ENCODE peak calls at places on chromosomes 1 and 21, in six cellular contexts. X, V, I, J, K and W are unnamed samples.

GRCh38 chr1:201624741-201625646 is 86.1 kb downstream of the NAV1 start:
- DNase-seq in K (no peak), X (no peak), I (no peak), V (no peak), J (no peak), W (no peak)

GRCh38 chr1:59123081-59123675 is 173.7 kb upstream of the FGGY start:
- DNase-seq in X (no peak), J (no peak), K (no peak), V (no peak), I (no peak), W (no peak)

GRCh38 chr1:209435654-209436566 is 147.6 kb upstream of the CAMK1G start:
- DNase-seq in J (peak; percentile 32), K (peak; percentile 83), I (peak; percentile 33), V (peak; percentile 50), X (peak; percentile 61), W (peak; percentile 32)

GRCh38 chr1:243291287-243291686 is 35.4 kb downstream of the SDCCAG8 start:
- DNase-seq in X (no peak), J (no peak), K (no peak), V (no peak), I (no peak), W (no peak)

GRCh38 chr1:82445132-82445531 is 644.4 kb downstream of the ADGRL2 start:
- DNase-seq in I (no peak), K (no peak), X (no peak), J (no peak), V (no peak), W (no peak)

GRCh38 chr1:157961805-157962762 is 31.4 kb upstream of the KIRREL1 start:
- DNase-seq in X (no peak), V (no peak), J (no peak), I (no peak), K (no peak), W (no peak)

GRCh38 chr1:201476670-201477344 is 7.8 kb upstream of the PHLDA3 start:
- DNase-seq in J (no peak), V (no peak), I (no peak), X (peak; percentile 77), K (no peak), W (no peak)

GRCh38 chr1:242428403-242429190 is 95.9 kb downstream of the PLD5 start:
- DNase-seq in I (no peak), X (no peak), V (no peak), J (no peak), K (no peak), W (no peak)

GRCh38 chr1:234602334-234603220 is 7.4 kb downstream of the IRF2BP2 start:
- DNase-seq in J (no peak), X (peak; percentile 68), V (peak; percentile 43), I (no peak), K (peak; percentile 61), W (no peak)

GRCh38 chr1:97190326-97190725 is 468.7 kb downstream of the PTBP2 start:
- DNase-seq in J (no peak), K (no peak), X (no peak), V (no peak), I (no peak), W (no peak)

GRCh38 chr21:28892550-28893111 is 100.0 kb downstream of the LTN1 start:
- DNase-seq in K (no peak), I (no peak), J (no peak), X (no peak), V (no peak), W (no peak)

GRCh38 chr1:33074193-33074945 is 6.6 kb upstream of the AZIN2 start:
- DNase-seq in V (no peak), K (no peak), I (no peak), X (no peak), J (no peak), W (no peak)

GRCh38 chr1:203017061-203017460 is 9.2 kb upstream of the PPFIA4 start:
- DNase-seq in X (no peak), J (no peak), V (no peak), K (no peak), I (no peak), W (no peak)

GRCh38 chr21:42193131-42193671 is 25.7 kb upstream of the ABCG1 start:
- DNase-seq in J (no peak), I (no peak), X (no peak), K (no peak), V (no peak), W (no peak)

GRCh38 chr1:200640373-200641174 is 20.0 kb upstream of the KIF14 start:
- DNase-seq in X (no peak), I (no peak), K (peak; percentile 63), J (no peak), V (no peak), W (no peak)

GRCh38 chr1:218433744-218434143 is 88.6 kb downstream of the TGFB2 start:
- DNase-seq in K (no peak), I (no peak), V (no peak), X (no peak), J (no peak), W (no peak)

GRCh38 chr1:31199924-31200323 is 39.8 kb downstream of the NKAIN1 start:
- DNase-seq in I (no peak), X (no peak), J (no peak), K (no peak), V (no peak), W (no peak)

GRCh38 chr1:177383715-177384114 is 213.0 kb downstream of the BRINP2 start:
- DNase-seq in X (no peak), K (no peak), J (no peak), I (no peak), V (no peak), W (no peak)

GRCh38 chr1:177384461-177384860 is 213.7 kb downstream of the BRINP2 start:
- DNase-seq in V (no peak), J (no peak), X (no peak), K (no peak), I (no peak), W (no peak)

GRCh38 chr1:177385760-177386698 is 215.3 kb downstream of the BRINP2 start:
- DNase-seq in X (no peak), J (no peak), V (no peak), I (no peak), K (no peak), W (no peak)
- TF ChIP-seq POLR2AphosphoS5 in X (no peak), J (no peak), V (no peak), I (no peak), K (no peak), W (no peak)

GRCh38 chr21:40997831-40998230 is 150.9 kb upstream of the DSCAM start:
- DNase-seq in X (no peak), K (no peak), V (no peak), I (no peak), J (no peak), W (no peak)

GRCh38 chr21:41000838-41001237 is 153.9 kb upstream of the DSCAM start:
- DNase-seq in K (no peak), I (no peak), J (no peak), X (no peak), V (no peak), W (no peak)
- TF ChIP-seq POLR2AphosphoS5 in K (no peak), I (no peak), J (no peak), X (no peak), V (no peak), W (no peak)

GRCh38 chr1:226131639-226132038 is 54.9 kb downstream of the ACBD3 start:
- DNase-seq in K (peak; percentile 45), V (no peak), J (no peak), X (no peak), I (no peak), W (no peak)

GRCh38 chr1:226133504-226134123 is 52.9 kb downstream of the ACBD3 start:
- DNase-seq in X (no peak), K (no peak), I (no peak), V (no peak), J (no peak), W (no peak)

GRCh38 chr1:226134170-226135058 is 52.1 kb downstream of the ACBD3 start:
- DNase-seq in X (no peak), J (no peak), V (no peak), K (no peak), I (no peak), W (no peak)

GRCh38 chr1:226135059-226135651 is 51.4 kb downstream of the ACBD3 start:
- DNase-seq in J (no peak), I (no peak), V (peak; percentile 88), K (no peak), X (peak; percentile 79), W (no peak)

GRCh38 chr1:226132731-226133503 is 53.6 kb downstream of the ACBD3 start:
- DNase-seq in K (no peak), V (peak; percentile 71), I (no peak), X (peak; percentile 59), J (no peak), W (no peak)
- TF ChIP-seq POLR2AphosphoS5 in K (no peak), V (no peak), I (no peak), X (peak; percentile 46), J (no peak), W (no peak)

DNA sequence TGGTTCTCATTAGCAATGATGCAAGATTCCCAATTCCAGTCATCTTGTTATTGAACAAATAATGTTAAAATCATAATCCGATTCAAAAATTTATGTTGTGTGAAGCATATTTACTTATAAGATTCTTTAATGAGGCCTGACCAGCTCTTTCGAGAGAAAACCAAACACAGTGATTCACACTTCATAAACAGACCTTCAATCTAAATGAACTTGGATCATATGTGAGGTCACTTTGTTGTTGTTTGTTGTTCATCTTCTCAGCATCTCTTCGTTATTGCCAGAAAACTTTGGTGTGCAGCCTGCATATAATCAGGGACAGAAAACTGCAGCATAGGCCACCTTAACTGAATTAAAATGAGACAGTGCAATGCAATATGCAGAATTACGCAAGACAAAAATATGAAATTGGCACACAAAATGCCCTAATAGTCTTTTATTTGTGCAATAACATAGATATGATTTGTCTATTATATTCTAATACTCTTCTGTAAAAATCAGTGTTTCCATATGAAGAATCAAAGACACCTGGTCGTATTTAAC is 30.1 kb downstream of the NCAM2 start:
- DNase-seq in K (no peak), J (no peak), X (no peak), I (no peak), V (no peak), W (no peak)
- TF ChIP-seq POLR2AphosphoS5 in K (no peak), J (no peak), X (no peak), I (no peak), V (no peak), W (no peak)

GRCh38 chr1:1562556-1563195 is 12.0 kb downstream of the SSU72 start:
- DNase-seq in X (no peak), V (no peak), K (no peak), J (no peak), I (no peak), W (no peak)
- TF ChIP-seq POLR2AphosphoS5 in X (no peak), V (no peak), K (no peak), J (peak; percentile 57), I (no peak), W (peak; percentile 53)

GRCh38 chr1:100511058-100511457 is 26.9 kb upstream of the GPR88 start:
- DNase-seq in V (no peak), X (no peak), I (no peak), J (no peak), K (no peak), W (no peak)
- TF ChIP-seq POLR2AphosphoS5 in V (no peak), X (no peak), I (no peak), J (no peak), K (no peak), W (no peak)